ENCODE peak calls at places on chromosomes 11 and 22, in four cellular contexts. L, N, V and W are unnamed samples.

GRCh38 chr11:22730319-22730718 is 63.9 kb downstream of the GAS2 start:
- DNase-seq in V (no peak), N (no peak), L (no peak), W (no peak)

GRCh38 chr11:122201126-122201525 is 85.1 kb upstream of the BLID start:
- DNase-seq in V (no peak), N (no peak), L (no peak), W (no peak)

GRCh38 chr22:37126882-37127281 is 17.4 kb upstream of the TMPRSS6 start:
- DNase-seq in L (peak), N (no peak), V (no peak), W (no peak)

GRCh38 chr22:50208939-50209892 is 8.4 kb downstream of the SELENOO start:
- DNase-seq in V (no peak), L (no peak), N (no peak), W (no peak)

GRCh38 chr11:134065381-134065780 is 3.5 kb upstream of the JAM3 start:
- DNase-seq in V (no peak), N (no peak), L (no peak), W (no peak)

GRCh38 chr11:61059260-61059752 is 43.0 kb upstream of the CD5 start:
- DNase-seq in V (no peak), L (no peak), N (no peak), W (no peak)

GRCh38 chr11:29272019-29272654 is 744.7 kb downstream of the KCNA4 start:
- DNase-seq in N (no peak), V (no peak), L (no peak), W (no peak)

GRCh38 chr11:128324051-128324481 is 263.3 kb downstream of the ETS1 start:
- DNase-seq in N (no peak), V (no peak), L (no peak), W (no peak)

GRCh38 chr22:50620861-50621490 is 7.0 kb downstream of the ARSA start:
- DNase-seq in L (no peak), V (peak), N (no peak), W (peak)

GRCh38 chr11:59173964-59174663 is 2.2 kb downstream of the DTX4 start:
- DNase-seq in L (no peak), V (no peak), N (no peak), W (no peak)

GRCh38 chr22:25081409-25081824 is 118.2 kb upstream of the CRYBB3 start:
- DNase-seq in N (no peak), L (peak), V (no peak), W (peak)

GRCh38 chr11:116852261-116853125 is 15.1 kb upstream of the APOA1 start:
- DNase-seq in V (no peak), L (no peak), N (no peak), W (no peak)

GRCh38 chr11:74749127-74749964 is 697 bp downstream of the RNF169 start:
- DNase-seq in N (peak), L (peak), V (no peak), W (peak)

GRCh38 chr11:93225642-93226041 is 27.9 kb upstream of the SLC36A4 start:
- DNase-seq in L (peak), V (no peak), N (no peak), W (no peak)

GRCh38 chr22:39110631-39111561 is 13.9 kb downstream of the APOBEC3H start:
- DNase-seq in V (no peak), L (no peak), N (no peak), W (peak)

GRCh38 chr11:42992594-42992993 is 319.2 kb upstream of the API5 start:
- DNase-seq in V (no peak), N (no peak), L (no peak), W (no peak)

GRCh38 chr22:30422481-30423295 is 2.9 kb upstream of the MTFP1 start:
- DNase-seq in L (peak), N (no peak), V (no peak), W (peak)

GRCh38 chr22:25027552-25027951 is 75.0 kb downstream of the KIAA1671 start:
- DNase-seq in N (no peak), V (no peak), L (no peak), W (no peak)

GRCh38 chr11:33944345-33944692 is 52.4 kb upstream of the LMO2 start:
- DNase-seq in L (no peak), N (no peak), V (no peak), W (no peak)

GRCh38 chr22:36301384-36301828 is 48.5 kb downstream of the APOL1 start:
- DNase-seq in N (peak), V (no peak), L (peak), W (no peak)

GRCh38 chr11:84780689-84781293 is 846.4 kb downstream of the DLG2 start:
- DNase-seq in L (no peak), N (no peak), V (no peak), W (no peak)

GRCh38 chr22:36029406-36029755 is 757 bp upstream of the RBFOX2 start:
- DNase-seq in N (no peak), L (no peak), V (no peak), W (no peak)

GRCh38 chr11:34999453-34999852 is 83.0 kb downstream of the PDHX start:
- DNase-seq in N (no peak), L (no peak), V (no peak), W (no peak)

GRCh38 chr11:71305041-71305440 is 52.7 kb upstream of the SHANK2 start:
- DNase-seq in L (no peak), V (no peak), N (no peak), W (no peak)

GRCh38 chr22:29733362-29734322 is 13.8 kb downstream of the CABP7 start:
- DNase-seq in L (peak), N (no peak), V (peak), W (no peak)

GRCh38 chr11:2561283-2562180 is 116.7 kb downstream of the KCNQ1 start:
- DNase-seq in V (no peak), N (no peak), L (no peak), W (peak)

GRCh38 chr11:4606231-4607015 is 1.6 kb downstream of the TRIM68 start:
- DNase-seq in N (no peak), L (no peak), V (no peak), W (no peak)

GRCh38 chr22:38167988-38168407 is 13.6 kb downstream of the PLA2G6 start:
- DNase-seq in V (no peak), L (no peak), N (no peak), W (no peak)

GRCh38 chr22:37747090-37747714 is 50.4 kb downstream of the TRIOBP start:
- DNase-seq in N (no peak), V (no peak), L (no peak), W (no peak)

GRCh38 chr11:79436911-79437273 is 3.9 kb downstream of the TENM4 start:
- DNase-seq in N (no peak), L (no peak), V (no peak), W (no peak)

GRCh38 chr11:79438631-79439429 is 2.0 kb downstream of the TENM4 start:
- DNase-seq in V (no peak), L (no peak), N (no peak), W (no peak)

GRCh38 chr11:79439430-79439892 is 1.4 kb downstream of the TENM4 start:
- DNase-seq in V (no peak), N (no peak), L (no peak), W (no peak)

GRCh38 chr11:79437981-79438630 is 2.7 kb downstream of the TENM4 start:
- DNase-seq in N (no peak), L (no peak), V (no peak), W (no peak)

GRCh38 chr11:79437274-79437980 is 3.4 kb downstream of the TENM4 start:
- DNase-seq in N (no peak), L (no peak), V (no peak), W (no peak)
- TF ChIP-seq SPI1 in N (no peak), L (no peak), V (no peak), W (no peak)

DNA sequence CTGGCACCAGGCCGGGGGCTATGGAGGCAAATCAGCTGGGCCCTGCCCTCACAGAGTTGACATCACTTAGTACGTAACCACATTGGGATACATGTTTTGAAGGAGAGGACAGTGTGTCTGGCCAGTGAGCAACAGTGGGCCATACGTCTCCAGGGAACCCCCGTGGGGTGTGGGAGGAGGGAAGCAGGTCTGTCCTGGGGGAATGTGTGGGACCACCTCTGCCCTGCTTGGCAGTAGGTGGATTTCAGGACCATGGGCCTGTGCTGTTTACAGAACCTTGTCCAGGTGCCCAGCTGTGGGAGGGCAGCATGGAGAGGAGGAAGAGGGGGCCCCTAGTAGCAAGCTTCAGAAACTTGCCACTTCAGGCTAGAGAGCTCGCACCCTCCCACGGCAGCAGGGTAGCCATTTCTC is 21.0 kb downstream of the P2RY2 start:
- DNase-seq in V (no peak), N (no peak), L (no peak), W (peak)
- TF ChIP-seq SPI1 in V (no peak), N (no peak), L (no peak), W (no peak)

GRCh38 chr11:69010361-69010891 is 2.6 kb downstream of the MRGPRF start:
- DNase-seq in L (no peak), N (no peak), V (no peak), W (no peak)

GRCh38 chr11:69011624-69012091 is 1.4 kb downstream of the MRGPRF start:
- DNase-seq in L (no peak), N (no peak), V (no peak), W (no peak)

GRCh38 chr11:69012092-69013008 is 696 bp downstream of the MRGPRF start:
- DNase-seq in L (no peak), N (no peak), V (no peak), W (peak)

GRCh38 chr11:69009441-69010211 is 3.4 kb downstream of the MRGPRF start:
- DNase-seq in N (no peak), V (no peak), L (no peak), W (no peak)

DNA sequence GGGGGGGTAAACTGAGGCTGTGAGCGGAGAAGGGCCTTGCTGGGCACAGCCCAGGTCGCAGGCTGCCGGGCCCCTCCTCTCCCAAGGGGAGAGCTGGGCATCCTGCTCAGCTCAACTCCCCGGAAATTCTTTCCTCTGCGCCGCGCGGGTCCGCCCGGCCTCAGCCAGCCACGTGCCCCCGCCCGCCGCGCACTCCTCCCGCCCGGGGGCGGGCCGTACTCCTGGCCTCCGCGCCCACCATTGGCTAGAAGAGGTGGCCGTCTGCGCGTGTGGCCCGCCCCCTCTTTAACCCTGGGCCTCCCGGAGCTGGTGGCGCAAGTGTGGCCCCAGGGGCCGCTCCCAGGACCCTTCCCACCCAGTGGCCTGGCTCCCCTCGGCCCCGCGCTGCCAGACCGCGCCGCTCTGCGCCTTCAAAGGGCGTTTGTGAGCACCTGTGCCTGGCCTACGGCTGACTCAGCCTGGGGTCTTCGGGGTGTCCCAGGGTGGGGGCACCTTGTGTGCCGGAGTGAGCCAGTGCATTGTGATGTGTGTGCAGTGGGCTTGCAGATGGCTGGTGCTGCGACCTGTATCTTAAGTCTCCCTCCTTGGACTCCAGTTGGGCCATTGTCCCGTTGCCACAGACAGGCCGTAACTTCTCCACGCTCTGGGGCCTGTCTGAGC is 2.0 kb downstream of the MRGPRF start:
- DNase-seq in V (no peak), L (peak), N (peak), W (peak)
- TF ChIP-seq SPI1 in V (no peak), L (no peak), N (no peak), W (no peak)

GRCh38 chr11:78259777-78260470 is 71.2 kb downstream of the USP35 start:
- DNase-seq in N (no peak), L (peak), V (no peak), W (no peak)

GRCh38 chr11:78257654-78258053 is 68.9 kb downstream of the USP35 start:
- DNase-seq in L (no peak), N (no peak), V (no peak), W (no peak)

GRCh38 chr11:78254263-78254662 is 65.5 kb downstream of the USP35 start:
- DNase-seq in L (no peak), N (no peak), V (no peak), W (no peak)

GRCh38 chr11:78255919-78256318 is 67.2 kb downstream of the USP35 start:
- DNase-seq in N (no peak), V (no peak), L (no peak), W (no peak)

GRCh38 chr11:78256962-78257361 is 68.2 kb downstream of the USP35 start:
- DNase-seq in L (peak), V (no peak), N (no peak), W (no peak)
- TF ChIP-seq SPI1 in L (no peak), V (no peak), N (no peak), W (no peak)

GRCh38 chr11:45319077-45319476 is 32.9 kb upstream of the SYT13 start:
- DNase-seq in V (no peak), N (no peak), L (no peak), W (no peak)
- TF ChIP-seq SPI1 in V (no peak), N (no peak), L (no peak), W (no peak)

GRCh38 chr11:58134151-58134550 is 8.8 kb upstream of the OR9I1 start:
- DNase-seq in V (no peak), N (no peak), L (peak), W (no peak)
- TF ChIP-seq SPI1 in V (no peak), N (no peak), L (no peak), W (no peak)

GRCh38 chr22:27407369-27407985 is 394.1 kb downstream of the MN1 start:
- DNase-seq in V (no peak), N (no peak), L (no peak), W (no peak)

GRCh38 chr22:27408068-27408467 is 393.5 kb downstream of the MN1 start:
- DNase-seq in N (no peak), V (no peak), L (no peak), W (no peak)

GRCh38 chr22:27409299-27409698 is 392.3 kb downstream of the MN1 start:
- DNase-seq in V (no peak), L (no peak), N (no peak), W (no peak)

GRCh38 chr22:27406389-27406861 is 395.1 kb downstream of the MN1 start:
- DNase-seq in L (no peak), V (no peak), N (no peak), W (no peak)

GRCh38 chr22:27405672-27406388 is 395.7 kb downstream of the MN1 start:
- DNase-seq in L (peak), N (peak), V (no peak), W (peak)
- TF ChIP-seq SPI1 in L (no peak), N (no peak), V (no peak), W (no peak)

GRCh38 chr11:27218498-27219038 is 144.4 kb downstream of the CCDC34 start:
- DNase-seq in V (no peak), N (no peak), L (no peak), W (no peak)
- TF ChIP-seq SPI1 in V (no peak), N (no peak), L (no peak), W (no peak)

GRCh38 chr11:30895046-30895445 is 308.9 kb upstream of the MPPED2 start:
- DNase-seq in N (no peak), L (no peak), V (no peak), W (no peak)

DNA sequence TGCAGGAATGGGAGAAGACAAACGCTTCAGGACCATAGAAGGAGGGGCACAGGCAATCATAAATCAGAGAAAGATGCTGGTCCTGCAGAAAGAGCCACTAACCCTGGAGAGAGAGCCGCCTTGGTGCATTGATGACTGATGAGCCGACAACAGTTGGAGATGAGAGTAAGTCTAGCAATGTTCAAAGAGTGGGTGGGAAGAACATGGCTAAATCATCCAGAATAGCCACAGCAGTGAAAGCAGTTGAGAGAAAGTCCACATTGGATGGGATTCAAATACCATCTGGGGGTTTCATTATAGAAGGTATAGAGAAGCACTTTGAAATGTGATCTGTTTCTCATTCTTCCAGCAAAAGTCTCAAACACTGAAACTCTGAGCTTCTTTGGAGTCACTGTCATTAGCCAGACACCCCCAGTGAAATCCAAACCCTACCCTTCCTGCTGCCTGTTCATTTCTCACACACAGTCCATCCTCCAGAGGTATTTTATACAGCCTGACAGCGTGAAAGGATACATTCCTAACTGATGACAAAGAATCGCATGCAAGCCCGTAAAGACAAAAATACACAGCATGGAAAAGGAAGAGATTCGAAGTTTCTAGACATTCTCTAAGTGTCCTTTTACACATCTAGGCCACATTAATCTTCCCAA is 303.1 kb upstream of the MPPED2 start:
- DNase-seq in V (no peak), N (no peak), L (no peak), W (no peak)
- TF ChIP-seq SPI1 in V (no peak), N (no peak), L (no peak), W (no peak)

GRCh38 chr22:19674129-19674928 is 40.0 kb upstream of the SEPTIN5 start:
- DNase-seq in L (peak), N (no peak), V (no peak), W (no peak)
- TF ChIP-seq SPI1 in L (no peak), N (no peak), V (no peak), W (no peak)